ENCODE peak calls at places on chromosomes 1 and 21, in four cellular contexts. One of them, this sample, is unnamed.

GRCh38 chr1:22562584-22563551 is at the start of gene EPHA8:
- DNase-seq in MCF 10A: no peak
- DNase-seq in mucosa of gallbladder: no peak
- DNase-seq in astrocyte: no peak
- DNase-seq in this sample: no peak

GRCh38 chr1:1309525-1310385 is 1.4 kb downstream of the PUSL1 start:
- DNase-seq in MCF 10A: no peak
- DNase-seq in mucosa of gallbladder: no peak
- DNase-seq in astrocyte: no peak
- DNase-seq in this sample: no peak

GRCh38 chr1:26702680-26703038 is 6.8 kb downstream of the ARID1A start:
- DNase-seq in MCF 10A: no peak
- DNase-seq in mucosa of gallbladder: no peak
- DNase-seq in astrocyte: no peak
- DNase-seq in this sample: no peak

GRCh38 chr1:169060010-169060722 is 46.3 kb upstream of the ATP1B1 start:
- DNase-seq in MCF 10A: peak
- DNase-seq in mucosa of gallbladder: no peak
- DNase-seq in astrocyte: no peak
- DNase-seq in this sample: peak

GRCh38 chr1:204258213-204259115 is 44.7 kb upstream of the GOLT1A start:
- DNase-seq in MCF 10A: peak
- DNase-seq in mucosa of gallbladder: peak
- DNase-seq in astrocyte: peak
- DNase-seq in this sample: peak

GRCh38 chr1:116062201-116062600 is 49.0 kb upstream of the MAB21L3 start:
- DNase-seq in MCF 10A: no peak
- DNase-seq in mucosa of gallbladder: no peak
- DNase-seq in astrocyte: no peak
- DNase-seq in this sample: no peak

GRCh38 chr21:15732290-15732995 is 2.7 kb downstream of the USP25 start:
- DNase-seq in MCF 10A: peak
- DNase-seq in mucosa of gallbladder: no peak
- DNase-seq in astrocyte: no peak
- DNase-seq in this sample: peak

GRCh38 chr1:234603221-234604204 is 6.5 kb downstream of the IRF2BP2 start:
- DNase-seq in MCF 10A: peak
- DNase-seq in mucosa of gallbladder: no peak
- DNase-seq in astrocyte: no peak
- DNase-seq in this sample: peak

GRCh38 chr1:12617901-12618660 is at the start of gene DHRS3:
- DNase-seq in MCF 10A: peak
- DNase-seq in mucosa of gallbladder: peak
- DNase-seq in astrocyte: peak
- DNase-seq in this sample: peak

GRCh38 chr1:15403962-15404580 is 5.6 kb upstream of the EFHD2 start:
- DNase-seq in MCF 10A: no peak
- DNase-seq in mucosa of gallbladder: no peak
- DNase-seq in astrocyte: no peak
- DNase-seq in this sample: no peak

GRCh38 chr21:45868488-45868887 is 113.1 kb upstream of the COL6A1 start:
- DNase-seq in MCF 10A: no peak
- DNase-seq in mucosa of gallbladder: no peak
- DNase-seq in astrocyte: no peak
- DNase-seq in this sample: no peak

GRCh38 chr21:21096956-21097355 is 98.7 kb downstream of the NCAM2 start:
- DNase-seq in MCF 10A: no peak
- DNase-seq in mucosa of gallbladder: no peak
- DNase-seq in astrocyte: no peak
- DNase-seq in this sample: no peak

GRCh38 chr1:155329980-155330598 is 9.4 kb downstream of the RUSC1 start:
- DNase-seq in MCF 10A: no peak
- DNase-seq in mucosa of gallbladder: no peak
- DNase-seq in astrocyte: no peak
- DNase-seq in this sample: no peak

This sample was measured in HT-29.